ENCODE peak calls at places on chromosomes 7 and 10, in five cellular contexts. A is GM12878, W is A549, C is K562, R is SK-N-SH. T is an unnamed sample.

GRCh38 chr10:35011771-35012191 is 78.4 kb downstream of the CUL2 start:
- DNase-seq in C (no peak), A (no peak), W (no peak), R (no peak), T (peak; percentile 74)

GRCh38 chr7:90298145-90299038 is 22.7 kb downstream of the FAM237B start:
- DNase-seq in W (peak; percentile 63), C (peak; percentile 52), A (no peak), R (peak; percentile 30), T (peak; percentile 75)

GRCh38 chr10:7339503-7339902 is 71.3 kb downstream of the SFMBT2 start:
- DNase-seq in C (no peak), R (no peak), A (no peak), W (no peak), T (no peak)

GRCh38 chr10:6069101-6069931 is 7.1 kb upstream of the IL2RA start:
- DNase-seq in C (no peak), W (no peak), A (no peak), R (no peak), T (no peak)

GRCh38 chr7:132055331-132056120 is 499.1 kb upstream of the PODXL start:
- DNase-seq in C (no peak), A (no peak), W (no peak), R (no peak), T (no peak)

GRCh38 chr7:150994141-150994837 is 3.5 kb downstream of the NOS3 start:
- DNase-seq in A (no peak), W (no peak), C (peak; percentile 96), R (peak; percentile 83), T (no peak)

GRCh38 chr7:83212883-83213282 is 50.2 kb upstream of the PCLO start:
- DNase-seq in W (no peak), R (no peak), C (no peak), A (no peak), T (no peak)

GRCh38 chr7:121186746-121187145 is 142.1 kb upstream of the WNT16 start:
- DNase-seq in C (no peak), R (no peak), A (no peak), W (no peak), T (no peak)

GRCh38 chr7:97174308-97174707 is 56.8 kb downstream of the SDHAF3 start:
- DNase-seq in C (no peak), W (no peak), R (no peak), A (no peak), T (peak; percentile 18)

GRCh38 chr10:46555713-46556514 is 544 bp downstream of the GPRIN2 start:
- DNase-seq in R (no peak), A (no peak), C (no peak), W (peak; percentile 51), T (no peak)

GRCh38 chr10:86439544-86439943 is 72.9 kb upstream of the GRID1 start:
- DNase-seq in R (no peak), W (peak; percentile 23), C (no peak), A (no peak), T (peak; percentile 97)

GRCh38 chr7:73715648-73716317 is 3.7 kb downstream of the STX1A start:
- DNase-seq in W (peak; percentile 99), C (peak; percentile 95), R (no peak), A (no peak), T (peak; percentile 98)

GRCh38 chr7:50781894-50782293 is 802 bp downstream of the GRB10 start:
- DNase-seq in A (no peak), R (no peak), C (no peak), W (no peak), T (no peak)
- TF ChIP-seq RCOR1 in A (no peak), R (no peak), C (no peak), W (no peak), T (no peak)

DNA sequence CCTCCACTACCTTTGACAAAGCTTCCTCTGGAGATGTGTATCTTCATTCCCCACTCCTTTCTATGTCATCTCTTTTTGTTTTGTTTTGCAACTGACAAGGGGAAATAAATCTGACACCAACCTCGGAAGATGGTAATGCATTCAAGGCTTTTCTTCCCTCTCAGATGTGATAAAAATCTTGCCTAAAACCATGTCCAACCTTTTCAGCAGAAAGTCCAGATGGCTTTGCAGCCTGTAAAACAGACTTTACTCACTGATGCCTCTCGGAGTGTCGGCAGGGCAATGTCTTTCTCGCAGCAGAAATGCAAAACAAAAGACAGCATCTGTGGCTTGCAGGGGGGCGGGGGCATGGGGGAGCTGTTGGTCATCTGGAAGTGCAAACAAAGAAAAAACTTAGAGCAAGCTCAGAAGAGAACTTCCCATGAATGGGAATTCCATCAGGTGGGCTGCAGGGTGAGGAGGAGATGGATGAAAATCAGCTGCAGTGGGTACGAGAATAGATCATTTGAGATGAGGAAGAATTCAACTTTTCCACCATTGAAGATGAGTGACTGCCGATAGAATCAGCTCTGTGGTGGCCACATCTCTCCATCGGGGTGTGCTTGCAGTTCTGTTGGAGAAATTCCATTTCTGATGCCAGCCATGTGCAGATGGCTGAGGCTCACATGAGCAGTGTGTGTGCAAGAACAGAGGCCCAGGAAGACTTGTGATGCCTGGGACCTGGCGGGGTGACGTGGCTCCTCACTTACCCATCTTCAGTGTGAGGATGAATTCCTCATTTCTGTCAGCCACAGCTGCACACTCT is 237.7 kb downstream of the WDR37 start:
- DNase-seq in C (no peak), W (no peak), A (no peak), R (peak; percentile 78), T (no peak)
- TF ChIP-seq RCOR1 in C (no peak), W (no peak), A (no peak), R (peak; percentile 93), T (no peak)

DNA sequence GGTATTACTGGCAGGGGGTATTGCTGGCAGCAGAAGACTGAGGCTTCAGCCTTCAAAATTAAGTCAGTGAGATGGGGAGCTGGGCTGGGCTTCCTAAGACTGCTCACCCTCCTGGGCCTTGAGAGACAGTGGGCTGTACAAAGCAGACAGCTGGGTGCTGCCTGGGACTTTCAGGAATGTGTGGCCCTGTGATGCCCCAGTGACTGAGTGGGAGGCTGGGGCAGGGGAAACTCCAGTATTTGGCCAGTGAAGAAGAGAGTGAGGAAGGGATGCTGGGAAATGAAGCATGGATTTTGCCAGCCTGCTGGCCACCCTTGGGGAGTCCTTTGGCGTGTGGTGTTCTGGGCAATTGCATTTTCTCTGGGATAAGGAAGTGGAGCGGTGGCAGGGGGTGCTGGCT is 442 bp downstream of the ANKRD2 start:
- DNase-seq in A (no peak), C (no peak), W (no peak), R (no peak), T (peak; percentile 30)
- TF ChIP-seq RCOR1 in A (no peak), C (no peak), W (no peak), R (no peak), T (no peak)

GRCh38 chr10:130575756-130576285 is 439.6 kb downstream of the GLRX3 start:
- DNase-seq in A (no peak), C (no peak), W (no peak), R (no peak), T (no peak)
- TF ChIP-seq RCOR1 in A (no peak), C (no peak), W (no peak), R (no peak), T (no peak)

T was measured in IMR-90.